ENCODE peak calls at places on chromosomes 7 and 10, in four cellular contexts. One of them, this sample, is unnamed.

GRCh38 chr10:118002581-118002980 is 44.2 kb downstream of the RAB11FIP2 start:
- DNase-seq in GM12878: no peak
- DNase-seq in HL-60: peak
- DNase-seq in K562: no peak
- DNase-seq in this sample: no peak

GRCh38 chr7:100211342-100211780 is 8.4 kb upstream of the PVRIG start:
- DNase-seq in HL-60: no peak
- DNase-seq in GM12878: peak
- DNase-seq in K562: no peak
- DNase-seq in this sample: no peak

GRCh38 chr7:94266278-94266677 is 128.4 kb upstream of the COL1A2 start:
- DNase-seq in K562: no peak
- DNase-seq in GM12878: no peak
- DNase-seq in HL-60: no peak
- DNase-seq in this sample: no peak

GRCh38 chr7:98831641-98832221 is 38.1 kb downstream of the TMEM130 start:
- DNase-seq in HL-60: no peak
- DNase-seq in K562: peak
- DNase-seq in GM12878: no peak
- DNase-seq in this sample: no peak

GRCh38 chr10:114684085-114684821 is 26.2 kb upstream of the ABLIM1 start:
- DNase-seq in K562: no peak
- DNase-seq in HL-60: no peak
- DNase-seq in GM12878: no peak
- DNase-seq in this sample: no peak

GRCh38 chr7:156984209-156984891 is 26.1 kb downstream of the MNX1 start:
- DNase-seq in HL-60: no peak
- DNase-seq in GM12878: no peak
- DNase-seq in K562: no peak
- DNase-seq in this sample: no peak

GRCh38 chr10:120600871-120601644 is 144.0 kb downstream of the PLPP4 start:
- DNase-seq in HL-60: no peak
- DNase-seq in GM12878: no peak
- DNase-seq in K562: peak
- DNase-seq in this sample: no peak

GRCh38 chr10:71600856-71601255 is 118.7 kb downstream of the C10orf105 start:
- DNase-seq in K562: no peak
- DNase-seq in HL-60: no peak
- DNase-seq in GM12878: no peak
- DNase-seq in this sample: no peak

GRCh38 chr7:24349339-24349738 is 65.3 kb downstream of the NPY start:
- DNase-seq in HL-60: no peak
- DNase-seq in K562: no peak
- DNase-seq in GM12878: no peak
- DNase-seq in this sample: no peak

GRCh38 chr7:12888727-12889126 is 201.3 kb downstream of the ARL4A start:
- DNase-seq in K562: no peak
- DNase-seq in HL-60: no peak
- DNase-seq in GM12878: no peak
- DNase-seq in this sample: no peak

GRCh38 chr7:30853576-30853975 is 58.1 kb upstream of the AQP1 start:
- DNase-seq in HL-60: no peak
- DNase-seq in K562: no peak
- DNase-seq in GM12878: no peak
- DNase-seq in this sample: no peak

GRCh38 chr10:88505680-88506215 is 77.4 kb downstream of the RNLS start:
- DNase-seq in HL-60: no peak
- DNase-seq in K562: no peak
- DNase-seq in GM12878: no peak
- DNase-seq in this sample: no peak

GRCh38 chr7:108020585-108020984 is 17.6 kb upstream of the LAMB1 start:
- DNase-seq in HL-60: no peak
- DNase-seq in K562: no peak
- DNase-seq in GM12878: no peak
- DNase-seq in this sample: no peak

GRCh38 chr7:138359891-138360582 is 100.0 kb upstream of the TRIM24 start:
- DNase-seq in GM12878: no peak
- DNase-seq in K562: no peak
- DNase-seq in HL-60: no peak
- DNase-seq in this sample: no peak

GRCh38 chr10:28263136-28263857 is 39.6 kb downstream of the MPP7 start:
- DNase-seq in HL-60: no peak
- DNase-seq in GM12878: no peak
- DNase-seq in K562: no peak
- DNase-seq in this sample: no peak

GRCh38 chr10:43238462-43238861 is 28.4 kb downstream of the RASGEF1A start:
- DNase-seq in GM12878: no peak
- DNase-seq in HL-60: no peak
- DNase-seq in K562: no peak
- DNase-seq in this sample: no peak

GRCh38 chr10:48881937-48882336 is 57.7 kb downstream of the LRRC18 start:
- DNase-seq in HL-60: no peak
- DNase-seq in GM12878: no peak
- DNase-seq in K562: no peak
- DNase-seq in this sample: no peak

GRCh38 chr7:128867842-128868623 is 5.4 kb downstream of the ATP6V1F start:
- DNase-seq in GM12878: no peak
- DNase-seq in K562: no peak
- DNase-seq in HL-60: no peak
- DNase-seq in this sample: no peak

GRCh38 chr7:134477954-134478353 is 19.1 kb upstream of the AKR1B1 start:
- DNase-seq in HL-60: no peak
- DNase-seq in GM12878: no peak
- DNase-seq in K562: no peak
- DNase-seq in this sample: no peak

GRCh38 chr10:5860039-5860438 is 29.7 kb downstream of the ANKRD16 start:
- DNase-seq in HL-60: no peak
- DNase-seq in K562: no peak
- DNase-seq in GM12878: no peak
- DNase-seq in this sample: no peak

GRCh38 chr10:43647576-43647975 is 1.1 kb downstream of the ZNF32 start:
- DNase-seq in HL-60: no peak
- DNase-seq in GM12878: no peak
- DNase-seq in K562: no peak
- DNase-seq in this sample: no peak

GRCh38 chr7:55477781-55478374 is 94.4 kb downstream of the VOPP1 start:
- DNase-seq in GM12878: no peak
- DNase-seq in HL-60: no peak
- DNase-seq in K562: no peak
- DNase-seq in this sample: no peak

GRCh38 chr7:79055722-79056415 is 397.6 kb downstream of the MAGI2 start:
- DNase-seq in HL-60: no peak
- DNase-seq in K562: no peak
- DNase-seq in GM12878: no peak
- DNase-seq in this sample: no peak

GRCh38 chr10:70193391-70193844 is 23.1 kb upstream of the SAR1A start:
- DNase-seq in HL-60: no peak
- DNase-seq in K562: no peak
- DNase-seq in GM12878: no peak
- DNase-seq in this sample: no peak

GRCh38 chr10:74418285-74418872 is 267.4 kb downstream of the ADK start:
- DNase-seq in GM12878: no peak
- DNase-seq in K562: no peak
- DNase-seq in HL-60: no peak
- DNase-seq in this sample: no peak

GRCh38 chr7:665251-665650 is 61.2 kb upstream of the DNAAF5 start:
- DNase-seq in K562: no peak
- DNase-seq in GM12878: no peak
- DNase-seq in HL-60: no peak
- DNase-seq in this sample: no peak

GRCh38 chr10:102509387-102509786 is 5.6 kb downstream of the SUFU start:
- DNase-seq in K562: no peak
- DNase-seq in GM12878: no peak
- DNase-seq in HL-60: peak
- DNase-seq in this sample: no peak

GRCh38 chr7:55006499-55006898 is 12.3 kb upstream of the EGFR start:
- DNase-seq in GM12878: no peak
- DNase-seq in K562: no peak
- DNase-seq in HL-60: no peak
- DNase-seq in this sample: no peak

GRCh38 chr10:89392974-89393373 is 551 bp downstream of the IFIT1 start:
- DNase-seq in HL-60: peak
- DNase-seq in GM12878: no peak
- DNase-seq in K562: no peak
- DNase-seq in this sample: no peak

GRCh38 chr10:78757542-78757941 is 311.2 kb upstream of the ZMIZ1 start:
- DNase-seq in HL-60: no peak
- DNase-seq in GM12878: no peak
- DNase-seq in K562: no peak
- DNase-seq in this sample: no peak

GRCh38 chr7:84529480-84530205 is 335.1 kb upstream of the SEMA3A start:
- DNase-seq in GM12878: no peak
- DNase-seq in K562: no peak
- DNase-seq in HL-60: no peak
- DNase-seq in this sample: no peak

DNA sequence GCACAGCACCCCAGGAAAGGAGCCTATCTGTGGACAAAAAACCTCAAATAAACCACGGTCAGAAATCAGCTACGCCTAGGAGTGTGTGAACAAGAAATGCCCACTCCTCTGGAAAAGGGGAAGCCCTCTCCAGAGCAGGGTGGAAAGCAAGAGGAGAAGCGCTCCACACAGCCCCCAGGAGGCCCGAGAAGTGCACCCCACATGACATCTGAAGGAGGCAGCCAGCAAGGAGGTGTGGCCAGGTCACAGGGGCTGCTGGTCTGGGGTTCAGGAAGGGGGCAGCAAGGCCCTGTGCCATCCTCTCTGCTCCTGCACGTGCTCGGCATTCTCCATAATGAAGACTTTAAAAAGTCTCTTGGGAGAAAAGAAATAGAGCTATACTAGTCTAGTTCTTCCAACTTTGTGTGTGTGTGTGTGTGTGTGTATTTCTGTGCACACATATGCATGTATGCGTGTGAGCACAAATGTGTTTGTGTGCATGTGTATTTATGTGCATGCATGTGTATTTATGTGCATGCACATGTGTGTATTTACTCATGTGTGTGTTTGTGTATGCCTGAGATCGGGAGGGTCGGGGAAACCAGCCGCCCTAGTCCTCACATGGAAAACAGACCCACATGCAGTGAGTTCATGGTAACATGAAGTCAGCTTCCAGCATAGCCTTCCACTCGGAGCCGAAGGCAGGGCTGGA is 76.4 kb downstream of the TNS3 start:
- DNase-seq in HL-60: no peak
- DNase-seq in GM12878: no peak
- DNase-seq in K562: no peak
- DNase-seq in this sample: no peak
- TF ChIP-seq SPI1 in HL-60: no peak
- TF ChIP-seq SPI1 in GM12878: no peak
- TF ChIP-seq SPI1 in K562: no peak
- TF ChIP-seq SPI1 in this sample: no peak

GRCh38 chr7:77318019-77318418 is 98.1 kb downstream of the GSAP start:
- DNase-seq in GM12878: no peak
- DNase-seq in K562: no peak
- DNase-seq in HL-60: no peak
- DNase-seq in this sample: no peak

GRCh38 chr7:77316219-77316978 is 99.8 kb downstream of the GSAP start:
- DNase-seq in K562: no peak
- DNase-seq in HL-60: peak
- DNase-seq in GM12878: no peak
- DNase-seq in this sample: no peak

GRCh38 chr7:77313876-77314480 is 102.2 kb downstream of the GSAP start:
- DNase-seq in GM12878: no peak
- DNase-seq in HL-60: no peak
- DNase-seq in K562: no peak
- DNase-seq in this sample: no peak

GRCh38 chr7:77313086-77313485 is 103.1 kb downstream of the GSAP start:
- DNase-seq in GM12878: no peak
- DNase-seq in HL-60: no peak
- DNase-seq in K562: no peak
- DNase-seq in this sample: no peak

GRCh38 chr7:77315102-77315501 is 101.0 kb downstream of the GSAP start:
- DNase-seq in K562: no peak
- DNase-seq in HL-60: no peak
- DNase-seq in GM12878: no peak
- DNase-seq in this sample: no peak
- TF ChIP-seq SPI1 in K562: no peak
- TF ChIP-seq SPI1 in HL-60: no peak
- TF ChIP-seq SPI1 in GM12878: no peak
- TF ChIP-seq SPI1 in this sample: no peak

GRCh38 chr10:124091646-124092269 is 1.6 kb downstream of the CHST15 start:
- DNase-seq in K562: no peak
- DNase-seq in HL-60: no peak
- DNase-seq in GM12878: no peak
- DNase-seq in this sample: peak
- TF ChIP-seq SPI1 in K562: no peak
- TF ChIP-seq SPI1 in HL-60: no peak
- TF ChIP-seq SPI1 in GM12878: no peak
- TF ChIP-seq SPI1 in this sample: no peak

GRCh38 chr10:15209827-15210509 is 41.5 kb upstream of the NMT2 start:
- DNase-seq in K562: peak
- DNase-seq in HL-60: peak
- DNase-seq in GM12878: peak
- DNase-seq in this sample: peak
- TF ChIP-seq SPI1 in K562: no peak
- TF ChIP-seq SPI1 in HL-60: no peak
- TF ChIP-seq SPI1 in GM12878: no peak
- TF ChIP-seq SPI1 in this sample: no peak

GRCh38 chr10:121800831-121801230 is 127.0 kb downstream of the ATE1 start:
- DNase-seq in HL-60: no peak
- DNase-seq in GM12878: no peak
- DNase-seq in K562: no peak
- DNase-seq in this sample: no peak

GRCh38 chr10:121803611-121804010 is 124.2 kb downstream of the ATE1 start:
- DNase-seq in GM12878: no peak
- DNase-seq in HL-60: no peak
- DNase-seq in K562: no peak
- DNase-seq in this sample: no peak

GRCh38 chr10:121808835-121809234 is 119.0 kb downstream of the ATE1 start:
- DNase-seq in K562: no peak
- DNase-seq in HL-60: no peak
- DNase-seq in GM12878: no peak
- DNase-seq in this sample: no peak

GRCh38 chr10:121800146-121800545 is 127.7 kb downstream of the ATE1 start:
- DNase-seq in HL-60: no peak
- DNase-seq in K562: no peak
- DNase-seq in GM12878: no peak
- DNase-seq in this sample: no peak

DNA sequence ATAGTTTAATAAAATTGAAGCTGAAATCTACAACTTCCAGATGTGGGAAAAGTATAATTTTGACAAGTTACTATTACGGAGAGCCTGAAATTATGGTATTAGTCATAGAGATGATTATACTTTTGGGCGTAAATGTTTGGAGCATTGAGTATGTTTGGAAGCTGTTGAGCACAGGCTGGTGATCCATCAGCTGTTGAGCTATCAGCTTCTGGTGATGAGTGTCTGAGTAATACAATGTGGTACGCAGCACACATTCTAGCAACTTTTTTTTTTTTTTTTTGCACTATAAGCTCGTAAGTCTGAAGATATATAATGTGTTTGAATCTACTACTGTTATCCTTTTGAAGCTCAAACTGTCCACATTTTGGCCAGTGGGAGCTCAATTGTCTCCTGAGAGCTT is 123.4 kb downstream of the ATE1 start:
- DNase-seq in HL-60: no peak
- DNase-seq in K562: no peak
- DNase-seq in GM12878: no peak
- DNase-seq in this sample: no peak
- TF ChIP-seq SPI1 in HL-60: no peak
- TF ChIP-seq SPI1 in K562: no peak
- TF ChIP-seq SPI1 in GM12878: no peak
- TF ChIP-seq SPI1 in this sample: no peak

GRCh38 chr7:47150497-47151260 is 431.2 kb downstream of the TNS3 start:
- DNase-seq in HL-60: no peak
- DNase-seq in GM12878: no peak
- DNase-seq in K562: no peak
- DNase-seq in this sample: no peak
- TF ChIP-seq SPI1 in HL-60: no peak
- TF ChIP-seq SPI1 in GM12878: no peak
- TF ChIP-seq SPI1 in K562: no peak
- TF ChIP-seq SPI1 in this sample: no peak

This sample was measured in GM12891.